ENCODE peak calls at places on chromosomes 16 and 17, in six cellular contexts. B is stimulated activated naive CD8-positive, alpha-beta T cell treated with anti-CD3 and anti-CD28 coated beads, Interleukin-15, Interleukin-2, amounts not matched to agents 100 U/mL and 50 U/mL, for 24 hours; L is GM06990; S is CD8-positive, alpha-beta memory T cell; K is NCI-H187; G is GM19239. N is an unnamed sample.

GRCh38 chr16:79013004-79013403 is 587.5 kb downstream of the MAF start:
- DNase-seq in L (peak; percentile 13), S (no peak), B (no peak), K (no peak), G (peak; percentile 18), N (no peak)

GRCh38 chr16:54432481-54433229 is 146.1 kb upstream of the IRX3 start:
- DNase-seq in B (no peak), G (no peak), K (no peak), L (no peak), S (no peak), N (no peak)

GRCh38 chr16:85820604-85821372 is 21.3 kb downstream of the COX4I1 start:
- DNase-seq in L (no peak), G (no peak), K (no peak), S (no peak), B (no peak), N (no peak)

GRCh38 chr17:4501295-4501949 is 2.7 kb downstream of the SPNS2 start:
- DNase-seq in L (no peak), G (no peak), S (no peak), K (no peak), B (no peak), N (no peak)

GRCh38 chr17:81030726-81031570 is 4.0 kb upstream of the BAIAP2 start:
- DNase-seq in B (no peak), S (no peak), G (no peak), L (no peak), K (no peak), N (no peak)

GRCh38 chr17:80176757-80177156 is 6.9 kb downstream of the CARD14 start:
- DNase-seq in B (no peak), K (no peak), L (no peak), G (no peak), S (no peak), N (no peak)

GRCh38 chr17:78142113-78142861 is 3.9 kb upstream of the C17orf99 start:
- DNase-seq in K (no peak), S (no peak), L (no peak), B (no peak), G (no peak), N (no peak)

GRCh38 chr17:77440571-77440981 is 299.8 kb downstream of the SEC14L1 start:
- DNase-seq in S (no peak), B (peak; percentile 39), L (peak; percentile 77), G (no peak), K (no peak), N (peak; percentile 46)

GRCh38 chr16:87337247-87337646 is 20.1 kb upstream of the C16orf95 start:
- DNase-seq in S (no peak), G (no peak), B (no peak), L (no peak), K (no peak), N (no peak)

GRCh38 chr17:20273741-20274500 is 193.4 kb downstream of the LGALS9B start:
- DNase-seq in G (no peak), L (no peak), K (no peak), S (no peak), B (peak; percentile 33), N (no peak)

GRCh38 chr16:31202402-31203385 is at the start of gene PYCARD:
- DNase-seq in S (peak; percentile 17), G (no peak), K (no peak), L (peak; percentile 81), B (peak; percentile 47), N (peak; percentile 30)

GRCh38 chr16:74073471-74073870 is 223.1 kb upstream of the PSMD7 start:
- DNase-seq in L (no peak), B (no peak), S (no peak), K (no peak), G (no peak), N (no peak)

GRCh38 chr16:27444015-27444414 is 42.0 kb downstream of the IL21R start:
- DNase-seq in B (peak; percentile 0), S (no peak), L (no peak), G (no peak), K (no peak), N (no peak)

GRCh38 chr16:28990375-28991040 is 5.7 kb downstream of the LAT start:
- DNase-seq in B (peak; percentile 72), L (no peak), G (no peak), K (no peak), S (no peak), N (no peak)

GRCh38 chr17:83183150-83183820 is 103.9 kb downstream of the METRNL start:
- DNase-seq in S (no peak), L (no peak), B (no peak), K (no peak), G (no peak), N (no peak)

GRCh38 chr16:4266372-4266771 is 6.5 kb downstream of the TFAP4 start:
- DNase-seq in K (no peak), B (no peak), L (no peak), S (no peak), G (no peak), N (no peak)

GRCh38 chr17:75031972-75032895 is 14.5 kb downstream of the ATP5PD start:
- DNase-seq in K (peak; percentile 30), G (no peak), L (no peak), S (peak; percentile 35), B (peak; percentile 67), N (peak; percentile 46)

GRCh38 chr16:66549284-66550131 is at the start of gene TK2:
- DNase-seq in S (peak; percentile 39), L (peak; percentile 73), B (peak; percentile 84), G (peak; percentile 17), K (no peak), N (peak; percentile 47)

GRCh38 chr17:57009737-57010445 is 32.0 kb downstream of the SCPEP1 start:
- DNase-seq in L (peak; percentile 37), S (peak; percentile 22), B (peak; percentile 63), G (peak; percentile 50), K (peak; percentile 48), N (peak; percentile 31)

GRCh38 chr16:4664538-4665418 is 28.6 kb upstream of the NUDT16L1 start:
- DNase-seq in B (peak; percentile 67), S (peak; percentile 41), L (no peak), K (no peak), G (peak; percentile 68), N (no peak)

GRCh38 chr17:78678220-78678554 is 101.0 kb upstream of the DNAH17 start:
- DNase-seq in B (no peak), K (no peak), G (no peak), L (no peak), S (no peak), N (no peak)

GRCh38 chr17:77770331-77771105 is 188.0 kb upstream of the TNRC6C start:
- DNase-seq in G (no peak), B (no peak), S (no peak), L (no peak), K (no peak), N (no peak)

GRCh38 chr17:60851181-60851580 is 173.5 kb downstream of the BCAS3 start:
- DNase-seq in B (no peak), S (no peak), L (no peak), K (no peak), G (no peak), N (no peak)

GRCh38 chr16:22388101-22388644 is 13.8 kb upstream of the CDR2 start:
- DNase-seq in L (no peak), B (no peak), K (no peak), S (no peak), G (no peak), N (no peak)

GRCh38 chr17:68642118-68642412 is 40.9 kb upstream of the FAM20A start:
- DNase-seq in L (no peak), S (no peak), B (no peak), K (no peak), G (no peak), N (no peak)

GRCh38 chr16:19735074-19735867 is 17.2 kb downstream of the IQCK start:
- DNase-seq in S (no peak), G (no peak), K (no peak), B (no peak), L (no peak), N (no peak)

GRCh38 chr16:29775742-29776408 is 2.2 kb upstream of the ZG16 start:
- DNase-seq in L (no peak), G (no peak), K (no peak), S (no peak), B (no peak), N (no peak)

GRCh38 chr17:81866440-81867122 is 4.6 kb downstream of the ARHGDIA start:
- DNase-seq in S (no peak), B (no peak), G (no peak), L (no peak), K (no peak), N (no peak)

GRCh38 chr17:69466905-69467630 is 52.6 kb downstream of the MAP2K6 start:
- DNase-seq in B (no peak), L (no peak), S (no peak), K (no peak), G (no peak), N (no peak)

GRCh38 chr17:63293310-63293709 is 152.8 kb downstream of the CYB561 start:
- DNase-seq in L (no peak), B (no peak), S (no peak), G (no peak), K (no peak), N (no peak)

GRCh38 chr16:71474864-71475263 is 12.8 kb upstream of the ZNF23 start:
- DNase-seq in K (no peak), G (no peak), L (no peak), S (no peak), B (no peak), N (no peak)

GRCh38 chr16:87780385-87780989 is 14.7 kb upstream of the KLHDC4 start:
- DNase-seq in K (no peak), L (peak; percentile 74), G (peak; percentile 33), B (peak; percentile 80), S (peak; percentile 20), N (peak; percentile 26)

GRCh38 chr17:66481259-66481658 is 178.8 kb downstream of the PRKCA start:
- DNase-seq in G (no peak), K (no peak), B (no peak), S (no peak), L (no peak), N (no peak)

GRCh38 chr16:56303066-56303705 is 111.9 kb downstream of the GNAO1 start:
- DNase-seq in S (no peak), L (no peak), G (no peak), B (no peak), K (no peak), N (no peak)

N was measured in T-cell.